ENCODE peak calls at places on chromosomes 2 and 18, in five cellular contexts. W is hepatocyte, J is GM06990, G is HL-60, Y is fibroblast of the aortic adventitia. O is an unnamed sample.

GRCh38 chr2:121810959-121811853 is 55.8 kb downstream of the TSN start:
- DNase-seq in W (peak), J (no peak), G (peak), Y (peak), O (peak)

GRCh38 chr2:40606862-40607261 is 155.0 kb upstream of the SLC8A1 start:
- DNase-seq in W (no peak), J (no peak), G (no peak), Y (peak), O (no peak)

GRCh38 chr2:169136885-169137534 is 67.6 kb downstream of the DHRS9 start:
- DNase-seq in W (no peak), J (no peak), G (no peak), Y (no peak), O (no peak)

GRCh38 chr2:49940616-49941015 is 786.3 kb upstream of the FSHR start:
- DNase-seq in W (no peak), J (no peak), G (no peak), Y (no peak), O (no peak)

GRCh38 chr18:80245781-80246655 is 1.3 kb downstream of the PARD6G start:
- DNase-seq in W (peak), J (no peak), G (no peak), Y (no peak), O (no peak)

GRCh38 chr18:63677490-63678225 is 16.0 kb upstream of the SERPINB3 start:
- DNase-seq in W (no peak), J (no peak), G (peak), Y (no peak), O (no peak)

GRCh38 chr2:65574911-65575444 is 142.6 kb upstream of the SPRED2 start:
- DNase-seq in W (no peak), J (no peak), G (peak), Y (no peak), O (no peak)

GRCh38 chr2:53512071-53512841 is 255.3 kb upstream of the CHAC2 start:
- DNase-seq in W (no peak), J (no peak), G (no peak), Y (peak), O (no peak)

GRCh38 chr18:45282101-45282812 is 333.0 kb upstream of the SLC14A2 start:
- DNase-seq in W (no peak), J (no peak), G (no peak), Y (no peak), O (no peak)

GRCh38 chr18:9648431-9649163 is 34.2 kb upstream of the PPP4R1 start:
- DNase-seq in W (no peak), J (peak), G (no peak), Y (no peak), O (peak)

GRCh38 chr2:226483143-226483542 is 316.5 kb downstream of the IRS1 start:
- DNase-seq in W (no peak), J (no peak), G (no peak), Y (no peak), O (no peak)

GRCh38 chr2:205996156-205996555 is 89.8 kb downstream of the INO80D start:
- DNase-seq in W (no peak), J (no peak), G (no peak), Y (no peak), O (no peak)

GRCh38 chr18:3692113-3692621 is 242.2 kb downstream of the TGIF1 start:
- DNase-seq in W (no peak), J (no peak), G (no peak), Y (no peak), O (no peak)

GRCh38 chr18:74147779-74148542 is at the start of the genes FBXO15 and TIMM21:
- DNase-seq in W (peak), J (peak), G (peak), Y (peak), O (peak)

GRCh38 chr2:120669121-120669952 is 66.3 kb upstream of the GLI2 start:
- DNase-seq in W (peak), J (no peak), G (no peak), Y (peak), O (no peak)

GRCh38 chr2:238117199-238118154 is 17.3 kb downstream of the ESPNL start:
- DNase-seq in W (no peak), J (no peak), G (no peak), Y (no peak), O (no peak)

GRCh38 chr2:168427451-168427850 is 28.6 kb upstream of the CERS6 start:
- DNase-seq in W (peak), J (no peak), G (no peak), Y (peak), O (no peak)

GRCh38 chr2:29527947-29528346 is 393.4 kb downstream of the ALK start:
- DNase-seq in W (no peak), J (no peak), G (no peak), Y (peak), O (no peak)

GRCh38 chr18:22683196-22683676 is 249.9 kb upstream of the RBBP8 start:
- DNase-seq in W (peak), J (no peak), G (no peak), Y (peak), O (no peak)

GRCh38 chr2:57407742-57408343 is 638.8 kb upstream of the VRK2 start:
- DNase-seq in W (no peak), J (no peak), G (peak), Y (no peak), O (no peak)

GRCh38 chr2:203238711-203239526 is at the start of gene CYP20A1:
- DNase-seq in W (peak), J (peak), G (peak), Y (peak), O (peak)

GRCh38 chr2:138720035-138720589 is 60.1 kb downstream of the NXPH2 start:
- DNase-seq in W (peak), J (no peak), G (no peak), Y (no peak), O (no peak)

GRCh38 chr2:165720526-165720925 is 73.5 kb downstream of the GALNT3 start:
- DNase-seq in W (no peak), J (no peak), G (no peak), Y (peak), O (no peak)

GRCh38 chr2:6955523-6956136 is 38.4 kb downstream of the RNF144A start:
- DNase-seq in W (no peak), J (no peak), G (no peak), Y (no peak), O (no peak)

GRCh38 chr18:11398625-11399024 is 210.8 kb upstream of the SLC35G4 start:
- DNase-seq in W (no peak), J (no peak), G (no peak), Y (no peak), O (no peak)

GRCh38 chr2:133287709-133288108 is 280.6 kb downstream of the NCKAP5 start:
- DNase-seq in W (no peak), J (no peak), G (no peak), Y (peak), O (no peak)

GRCh38 chr2:122300758-122301157 is 545.3 kb downstream of the TSN start:
- DNase-seq in W (no peak), J (no peak), G (peak), Y (no peak), O (no peak)

GRCh38 chr2:111632661-111633060 is 251.3 kb downstream of the ANAPC1 start:
- DNase-seq in W (no peak), J (no peak), G (peak), Y (no peak), O (no peak)

GRCh38 chr2:126700073-126700581 is 44.2 kb downstream of the GYPC start:
- DNase-seq in W (no peak), J (no peak), G (no peak), Y (peak), O (no peak)

GRCh38 chr2:147469471-147469870 is 375.4 kb upstream of the ACVR2A start:
- DNase-seq in W (no peak), J (no peak), G (no peak), Y (no peak), O (no peak)

GRCh38 chr2:25042321-25043240 is 705 bp downstream of the EFR3B start:
- DNase-seq in W (peak), J (peak), G (no peak), Y (peak), O (no peak)

DNA sequence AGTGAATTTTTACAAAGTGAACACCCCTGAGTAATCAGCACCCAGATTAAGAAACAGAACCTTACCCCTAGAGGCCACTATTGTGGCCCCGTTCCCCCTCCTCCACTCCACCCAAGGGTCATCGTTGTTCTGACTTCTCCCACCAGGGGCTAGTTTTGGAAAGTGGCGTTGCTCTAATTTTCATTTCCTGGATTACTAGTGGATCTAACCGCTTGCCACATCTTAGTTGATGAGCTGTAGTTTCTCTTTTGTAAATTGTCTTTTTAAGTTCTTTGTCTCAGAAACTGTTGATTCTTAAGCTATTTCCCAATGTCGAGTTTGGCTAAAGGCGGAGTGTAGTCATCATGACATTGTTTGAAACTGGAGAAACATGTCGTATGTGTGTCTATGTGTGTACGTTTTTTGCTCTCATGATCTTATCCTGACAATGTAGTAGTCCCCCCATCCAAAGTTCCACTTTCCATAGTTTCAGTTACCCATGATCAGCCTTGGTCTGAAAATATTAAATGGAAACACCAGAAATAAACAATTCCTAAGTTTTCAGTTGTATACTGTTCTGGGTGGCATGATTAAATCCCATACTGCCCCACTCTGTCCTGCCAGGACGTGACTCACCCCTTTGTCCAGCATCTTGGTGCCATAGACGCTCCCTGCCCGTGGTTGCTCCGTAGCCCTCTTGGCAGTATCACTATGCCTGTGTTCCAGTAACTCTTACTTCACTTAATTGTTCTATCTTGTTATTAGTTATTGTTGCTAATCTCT is 71.0 kb upstream of the SP3 start:
- DNase-seq in W (no peak), J (no peak), G (no peak), Y (peak), O (no peak)
- H3K4me3 ChIP-seq in W (no peak), J (no peak), G (no peak), Y (no peak), O (no peak)

GRCh38 chr2:46848446-46848845 is 67.2 kb downstream of the MCFD2 start:
- DNase-seq in W (no peak), J (no peak), G (peak), Y (peak), O (no peak)

GRCh38 chr2:46846454-46846990 is 69.1 kb downstream of the MCFD2 start:
- DNase-seq in W (no peak), J (no peak), G (peak), Y (peak), O (no peak)

GRCh38 chr2:46847726-46848421 is 67.7 kb downstream of the MCFD2 start:
- DNase-seq in W (peak), J (no peak), G (no peak), Y (peak), O (no peak)

GRCh38 chr2:46845542-46846453 is 69.8 kb downstream of the MCFD2 start:
- DNase-seq in W (no peak), J (no peak), G (peak), Y (no peak), O (no peak)

GRCh38 chr2:46847185-46847710 is 68.4 kb downstream of the MCFD2 start:
- DNase-seq in W (peak), J (no peak), G (no peak), Y (peak), O (no peak)
- H3K4me3 ChIP-seq in W (no peak), J (no peak), G (no peak), Y (no peak), O (no peak)

DNA sequence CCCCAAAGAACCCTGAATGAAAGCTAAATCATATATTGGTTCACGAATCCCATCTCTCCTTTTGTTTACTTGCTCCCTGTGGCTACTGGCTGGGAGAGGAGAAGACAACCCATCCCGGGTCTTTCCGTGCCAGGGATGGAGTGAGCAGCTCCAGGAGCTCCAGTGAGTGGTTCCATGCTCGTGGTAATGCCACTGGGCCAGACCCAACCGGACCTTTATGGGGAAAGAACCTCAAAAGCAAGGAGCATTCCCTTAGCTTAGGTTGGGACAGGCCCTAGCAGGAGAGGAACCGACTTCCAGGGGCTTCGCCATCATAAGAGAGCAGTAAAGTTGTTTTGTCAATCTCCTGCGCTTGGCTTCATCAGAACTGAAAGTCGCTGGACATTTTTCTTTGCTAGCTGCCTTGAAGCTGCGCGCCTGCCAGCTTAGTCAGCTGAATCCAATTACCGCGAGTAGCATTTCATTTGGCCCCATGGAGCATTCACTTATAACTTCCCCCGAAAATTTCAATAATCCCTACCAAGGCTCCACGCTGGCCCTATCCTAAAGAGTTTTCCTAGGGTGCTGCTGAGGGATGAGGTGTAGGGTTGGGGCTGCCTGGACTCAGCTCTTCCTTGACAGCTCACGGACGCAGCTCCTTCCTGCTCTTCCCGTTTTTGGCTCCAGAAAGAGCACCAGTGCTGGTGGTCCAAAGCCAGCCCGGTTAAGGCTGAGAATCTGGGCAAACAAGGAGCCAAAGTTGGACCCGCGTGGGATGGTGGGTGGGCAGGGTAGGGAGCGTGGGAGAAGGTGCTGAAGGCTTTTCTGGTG is 4.9 kb downstream of the HOXD3 start:
- DNase-seq in W (no peak), J (no peak), G (no peak), Y (peak), O (no peak)
- H3K4me3 ChIP-seq in W (no peak), J (no peak), G (no peak), Y (no peak), O (no peak)

DNA sequence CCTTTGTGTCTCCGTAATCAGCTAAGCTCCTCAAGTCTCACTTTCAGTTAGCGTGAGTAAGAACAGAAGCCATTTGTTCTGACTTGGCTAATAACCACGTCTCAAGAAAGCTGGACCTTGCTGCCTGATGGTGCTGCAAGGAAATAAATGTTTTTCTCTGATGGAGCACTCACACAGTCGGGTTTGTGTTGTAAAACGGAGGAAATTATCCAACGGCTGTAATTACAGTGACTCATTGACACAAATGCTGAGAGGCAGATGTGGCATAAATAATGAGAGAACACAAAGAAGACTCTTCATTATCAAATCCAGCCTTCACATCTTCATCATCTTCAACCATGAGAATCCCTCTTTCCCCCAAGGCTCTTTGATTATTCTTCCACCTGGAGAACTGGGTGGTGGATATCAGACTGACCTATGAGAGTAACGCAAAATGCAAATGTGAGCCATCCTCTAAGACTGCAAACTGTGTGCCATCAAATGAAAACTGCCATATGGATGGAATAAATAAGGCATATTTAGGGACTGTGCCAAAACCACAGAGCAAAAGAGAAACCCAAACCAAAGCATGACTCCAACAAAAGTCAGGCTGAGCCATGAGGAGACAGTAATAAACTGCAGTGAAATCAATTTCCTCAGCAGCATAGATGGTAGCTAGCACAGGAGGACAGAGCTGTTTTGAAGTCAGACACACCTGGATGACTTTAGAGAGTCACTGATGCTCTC is 252.5 kb downstream of the RND3 start:
- DNase-seq in W (no peak), J (no peak), G (no peak), Y (peak), O (no peak)
- H3K4me3 ChIP-seq in W (no peak), J (no peak), G (no peak), Y (peak), O (no peak)

DNA sequence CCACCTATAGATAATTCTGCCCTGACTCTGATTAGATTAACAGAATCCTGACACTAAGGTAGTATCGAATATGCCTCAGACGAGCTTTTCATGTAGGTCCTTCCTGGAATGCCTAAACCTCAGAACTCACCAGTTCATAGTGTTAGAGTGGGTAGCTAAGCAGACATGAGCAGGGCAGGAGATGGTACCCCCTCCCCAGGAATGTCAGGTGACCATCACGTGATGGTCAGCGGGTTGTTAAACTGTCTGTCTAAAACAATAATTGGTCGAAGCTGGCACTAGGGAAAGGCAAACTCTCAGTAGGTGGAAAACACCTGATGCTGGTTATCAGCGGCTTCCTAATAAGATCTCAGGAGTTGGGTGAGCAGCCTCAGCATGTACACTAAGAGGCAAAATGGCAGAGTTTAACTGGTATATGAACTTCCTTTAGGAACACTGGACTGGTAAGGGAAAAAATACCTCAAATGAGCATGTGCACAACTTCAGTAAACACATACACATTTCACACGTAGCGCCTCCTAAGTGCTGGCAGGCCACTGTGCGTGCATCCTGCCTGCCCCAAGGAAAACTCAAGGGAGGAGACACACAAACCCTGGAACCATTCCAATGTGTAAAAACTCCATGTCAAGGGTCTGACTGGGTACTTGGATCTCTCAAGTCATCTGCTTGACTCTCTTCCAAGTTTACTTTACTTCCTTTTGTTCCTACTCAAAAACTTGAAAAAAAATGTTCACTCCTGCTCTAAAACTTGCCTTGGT is 339.5 kb downstream of the GULP1 start:
- DNase-seq in W (no peak), J (no peak), G (no peak), Y (no peak), O (no peak)
- H3K4me3 ChIP-seq in W (no peak), J (no peak), G (no peak), Y (no peak), O (no peak)

GRCh38 chr2:63843791-63844190 is 2.1 kb downstream of the UGP2 start:
- DNase-seq in W (no peak), J (no peak), G (no peak), Y (peak), O (no peak)
- H3K4me3 ChIP-seq in W (peak), J (no peak), G (no peak), Y (peak), O (no peak)

GRCh38 chr2:74201596-74201995 is 3.2 kb downstream of the MTHFD2 start:
- DNase-seq in W (no peak), J (no peak), G (no peak), Y (peak), O (no peak)
- H3K4me3 ChIP-seq in W (no peak), J (peak), G (no peak), Y (peak), O (peak)

GRCh38 chr2:159613515-159614336 is 2.6 kb downstream of the BAZ2B start:
- DNase-seq in W (peak), J (peak), G (no peak), Y (peak), O (no peak)
- H3K4me3 ChIP-seq in W (peak), J (peak), G (peak), Y (peak), O (peak)